ENCODE peak calls at places on chromosome 7, in seven cellular contexts. M is H54, G is NB4, D is GM12892, I is fibroblast of the aortic adventitia, K is NCI-H1105, W is left cardiac atrium. S is an unnamed sample.

GRCh38 chr7:117283371-117283770 is 39.5 kb downstream of the WNT2 start:
- DNase-seq in M (no peak), I (peak), K (no peak), W (no peak), D (no peak), G (no peak), S (no peak)

GRCh38 chr7:123537026-123537642 is 2.7 kb upstream of the IQUB start:
- DNase-seq in G (peak), K (no peak), M (no peak), I (peak), W (no peak), D (no peak), S (no peak)

GRCh38 chr7:68943786-68944185 is 654.5 kb upstream of the AUTS2 start:
- DNase-seq in I (no peak), D (no peak), G (no peak), W (no peak), M (no peak), K (no peak), S (no peak)

GRCh38 chr7:26278769-26279168 is 12.9 kb upstream of the SNX10 start:
- DNase-seq in I (peak), K (peak), M (peak), D (no peak), G (peak), W (no peak), S (no peak)

GRCh38 chr7:40541336-40541735 is 406.5 kb downstream of the SUGCT start:
- DNase-seq in K (no peak), D (no peak), M (no peak), G (no peak), I (peak), W (no peak), S (no peak)

GRCh38 chr7:51297986-51298385 is 18.6 kb downstream of the COBL start:
- DNase-seq in W (no peak), I (no peak), M (no peak), D (no peak), K (no peak), G (no peak), S (no peak)

GRCh38 chr7:134720091-134720935 is 59.1 kb upstream of the CALD1 start:
- DNase-seq in M (no peak), D (no peak), G (no peak), W (no peak), I (peak), K (no peak), S (no peak)

GRCh38 chr7:31096882-31097258 is 44.8 kb downstream of the ADCYAP1R1 start:
- DNase-seq in K (no peak), G (no peak), W (no peak), D (no peak), M (no peak), I (no peak), S (no peak)

GRCh38 chr7:26429168-26429567 is 137.5 kb downstream of the SNX10 start:
- DNase-seq in G (peak), D (no peak), I (no peak), W (no peak), K (no peak), M (no peak), S (no peak)

GRCh38 chr7:30926323-30926722 is 14.7 kb downstream of the AQP1 start:
- DNase-seq in D (no peak), I (no peak), G (no peak), M (no peak), W (peak), K (no peak), S (no peak)

GRCh38 chr7:150375662-150376521 is 3.2 kb upstream of the ZNF775 start:
- DNase-seq in K (no peak), I (no peak), W (no peak), G (peak), D (no peak), M (no peak), S (no peak)

GRCh38 chr7:1768835-1769234 is 98.8 kb downstream of the ELFN1 start:
- DNase-seq in D (no peak), W (no peak), G (no peak), K (no peak), I (no peak), M (no peak), S (no peak)

GRCh38 chr7:151852486-151853396 is 24.2 kb downstream of the PRKAG2 start:
- DNase-seq in K (no peak), D (no peak), W (peak), M (no peak), I (no peak), G (no peak), S (no peak)

GRCh38 chr7:69765879-69766278 is 167.6 kb downstream of the AUTS2 start:
- DNase-seq in G (no peak), K (no peak), W (no peak), M (no peak), D (no peak), I (no peak), S (no peak)

GRCh38 chr7:74027683-74028320 is at the start of gene ELN:
- DNase-seq in K (no peak), I (peak), M (no peak), W (peak), G (peak), D (no peak), S (no peak)

GRCh38 chr7:51108134-51108533 is 208.5 kb downstream of the COBL start:
- DNase-seq in G (no peak), W (no peak), K (no peak), M (no peak), I (no peak), D (no peak), S (no peak)

GRCh38 chr7:117673367-117673766 is 193.5 kb downstream of the CFTR start:
- DNase-seq in I (peak), D (no peak), G (no peak), K (peak), W (peak), M (no peak), S (no peak)

GRCh38 chr7:13024323-13024722 is 336.9 kb downstream of the ARL4A start:
- DNase-seq in I (peak), D (no peak), G (no peak), W (no peak), M (no peak), K (no peak), S (no peak)

GRCh38 chr7:20053334-20054104 is 163.7 kb downstream of the MACC1 start:
- DNase-seq in M (no peak), D (no peak), K (no peak), W (no peak), G (no peak), I (no peak), S (no peak)

GRCh38 chr7:98618786-98619185 is 1.7 kb downstream of the NPTX2 start:
- DNase-seq in D (no peak), M (no peak), I (peak), G (no peak), W (no peak), K (no peak), S (no peak)

GRCh38 chr7:100728196-100728595 is 5.2 kb upstream of the ZAN start:
- DNase-seq in K (no peak), I (no peak), D (no peak), G (no peak), M (no peak), W (no peak), S (no peak)

GRCh38 chr7:138163800-138164199 is 87.5 kb downstream of the AKR1D1 start:
- DNase-seq in M (no peak), K (no peak), G (no peak), D (no peak), I (no peak), W (no peak), S (no peak)

GRCh38 chr7:97179454-97180104 is 62.1 kb downstream of the SDHAF3 start:
- DNase-seq in I (peak), D (peak), M (peak), G (peak), W (peak), K (peak), S (no peak)

GRCh38 chr7:50667789-50668226 is 102.6 kb upstream of the DDC start:
- DNase-seq in G (no peak), K (no peak), D (no peak), I (peak), W (peak), M (no peak), S (no peak)

GRCh38 chr7:149284343-149284742 is 22.3 kb downstream of the ZNF783 start:
- DNase-seq in M (no peak), D (no peak), W (no peak), G (no peak), I (no peak), K (peak), S (no peak)

GRCh38 chr7:156014808-156015207 is 202.5 kb upstream of the SHH start:
- DNase-seq in I (no peak), D (no peak), W (no peak), M (no peak), G (no peak), K (no peak), S (no peak)

GRCh38 chr7:102834999-102835398 is 77.8 kb upstream of the LRRC17 start:
- DNase-seq in I (peak), M (peak), G (peak), D (no peak), K (no peak), W (no peak), S (no peak)

GRCh38 chr7:35721288-35721687 is 26.4 kb upstream of the HERPUD2 start:
- DNase-seq in K (no peak), W (no peak), D (no peak), M (no peak), G (peak), I (no peak), S (no peak)

GRCh38 chr7:39554583-39555140 is 11.5 kb upstream of the YAE1 start:
- DNase-seq in I (peak), M (no peak), G (no peak), D (no peak), W (no peak), K (no peak), S (no peak)

GRCh38 chr7:44065431-44066110 is at the start of gene PGAM2:
- DNase-seq in G (peak), I (no peak), W (peak), M (no peak), K (peak), D (no peak), S (no peak)

GRCh38 chr7:44797329-44798258 is 1.1 kb downstream of the PPIA start:
- DNase-seq in I (peak), K (peak), D (peak), G (peak), W (peak), M (peak), S (peak)

GRCh38 chr7:723541-723940 is 3.0 kb upstream of the DNAAF5 start:
- DNase-seq in I (no peak), M (no peak), W (no peak), D (no peak), K (no peak), G (no peak), S (no peak)

GRCh38 chr7:27774717-27775328 is 34.9 kb downstream of the TAX1BP1 start:
- DNase-seq in K (no peak), G (peak), M (no peak), I (peak), W (no peak), D (no peak), S (no peak)

GRCh38 chr7:1534330-1535099 is 4.0 kb downstream of the MAFK start:
- DNase-seq in K (no peak), G (no peak), W (no peak), I (no peak), D (no peak), M (no peak), S (no peak)

S was measured in T1000.